ENCODE peak calls at places on chromosomes 7 and 10, in five cellular contexts. One of them, this sample, is unnamed.
A peak's percentile ranks its signal among the peaks of the same experiment; 100 is the strongest.

GRCh38 chr10:102776779-102777417 is 33.1 kb downstream of the WBP1L start:
- DNase-seq in AG04449: peak; percentile 93
- DNase-seq in GF-D8: no peak
- DNase-seq in NCI-H460: no peak
- DNase-seq in psoas muscle: peak; percentile 85
- DNase-seq in this sample: peak; percentile 84

GRCh38 chr10:89158446-89158845 is 48.7 kb downstream of the CH25H start:
- DNase-seq in AG04449: peak; percentile 94
- DNase-seq in GF-D8: no peak
- DNase-seq in NCI-H460: no peak
- DNase-seq in psoas muscle: no peak
- DNase-seq in this sample: no peak

GRCh38 chr7:47941136-47941844 is 7.0 kb downstream of the PKD1L1 start:
- DNase-seq in AG04449: peak; percentile 61
- DNase-seq in GF-D8: peak; percentile 19
- DNase-seq in NCI-H460: no peak
- DNase-seq in psoas muscle: peak; percentile 52
- DNase-seq in this sample: no peak

GRCh38 chr10:71795248-71795647 is 21.9 kb upstream of the VSIR start:
- DNase-seq in AG04449: no peak
- DNase-seq in GF-D8: no peak
- DNase-seq in NCI-H460: peak; percentile 22
- DNase-seq in psoas muscle: no peak
- DNase-seq in this sample: no peak

GRCh38 chr7:33757050-33757449 is 148.3 kb upstream of the BMPER start:
- DNase-seq in AG04449: no peak
- DNase-seq in GF-D8: no peak
- DNase-seq in NCI-H460: no peak
- DNase-seq in psoas muscle: peak; percentile 35
- DNase-seq in this sample: no peak

GRCh38 chr10:113569576-113569975 is 16.7 kb downstream of the HABP2 start:
- DNase-seq in AG04449: no peak
- DNase-seq in GF-D8: no peak
- DNase-seq in NCI-H460: no peak
- DNase-seq in psoas muscle: peak; percentile 62
- DNase-seq in this sample: peak; percentile 35

GRCh38 chr7:15709978-15710377 is 23.5 kb upstream of the MEOX2 start:
- DNase-seq in AG04449: no peak
- DNase-seq in GF-D8: no peak
- DNase-seq in NCI-H460: no peak
- DNase-seq in psoas muscle: no peak
- DNase-seq in this sample: no peak

GRCh38 chr10:19971343-19971742 is 155.1 kb downstream of the PLXDC2 start:
- DNase-seq in AG04449: no peak
- DNase-seq in GF-D8: no peak
- DNase-seq in NCI-H460: no peak
- DNase-seq in psoas muscle: no peak
- DNase-seq in this sample: no peak

GRCh38 chr7:155252958-155253501 is 44.6 kb upstream of the INSIG1 start:
- DNase-seq in AG04449: no peak
- DNase-seq in GF-D8: no peak
- DNase-seq in NCI-H460: no peak
- DNase-seq in psoas muscle: no peak
- DNase-seq in this sample: no peak

GRCh38 chr7:114856625-114857024 is 65.3 kb upstream of the MDFIC start:
- DNase-seq in AG04449: no peak
- DNase-seq in GF-D8: no peak
- DNase-seq in NCI-H460: no peak
- DNase-seq in psoas muscle: no peak
- DNase-seq in this sample: no peak

GRCh38 chr7:76310102-76310957 is 7.9 kb downstream of the HSPB1 start:
- DNase-seq in AG04449: no peak
- DNase-seq in GF-D8: no peak
- DNase-seq in NCI-H460: no peak
- DNase-seq in psoas muscle: no peak
- DNase-seq in this sample: no peak

GRCh38 chr10:47031953-47032465 is 120.8 kb downstream of the PTPN20 start:
- DNase-seq in AG04449: no peak
- DNase-seq in GF-D8: no peak
- DNase-seq in NCI-H460: no peak
- DNase-seq in psoas muscle: peak; percentile 57
- DNase-seq in this sample: no peak

GRCh38 chr10:99234067-99234738 is 1.4 kb downstream of the HPSE2 start:
- DNase-seq in AG04449: no peak
- DNase-seq in GF-D8: peak; percentile 60
- DNase-seq in NCI-H460: no peak
- DNase-seq in psoas muscle: peak; percentile 42
- DNase-seq in this sample: peak; percentile 42

GRCh38 chr10:35916791-35917190 is 274.7 kb upstream of the FZD8 start:
- DNase-seq in AG04449: no peak
- DNase-seq in GF-D8: no peak
- DNase-seq in NCI-H460: peak; percentile 42
- DNase-seq in psoas muscle: no peak
- DNase-seq in this sample: no peak

GRCh38 chr10:96856317-96856716 is 24.2 kb downstream of the LCOR start:
- DNase-seq in AG04449: no peak
- DNase-seq in GF-D8: no peak
- DNase-seq in NCI-H460: no peak
- DNase-seq in psoas muscle: no peak
- DNase-seq in this sample: no peak

GRCh38 chr7:24406053-24406561 is 122.1 kb downstream of the NPY start:
- DNase-seq in AG04449: no peak
- DNase-seq in GF-D8: no peak
- DNase-seq in NCI-H460: no peak
- DNase-seq in psoas muscle: no peak
- DNase-seq in this sample: no peak

GRCh38 chr7:95723583-95724180 is 48.7 kb upstream of the DYNC1I1 start:
- DNase-seq in AG04449: no peak
- DNase-seq in GF-D8: no peak
- DNase-seq in NCI-H460: peak; percentile 73
- DNase-seq in psoas muscle: no peak
- DNase-seq in this sample: no peak

GRCh38 chr7:108270385-108270784 is 140.2 kb upstream of the LAMB4 start:
- DNase-seq in AG04449: no peak
- DNase-seq in GF-D8: no peak
- DNase-seq in NCI-H460: no peak
- DNase-seq in psoas muscle: no peak
- DNase-seq in this sample: no peak

GRCh38 chr7:114416089-114416990 is 1.7 kb downstream of the FOXP2 start:
- DNase-seq in AG04449: no peak
- DNase-seq in GF-D8: no peak
- DNase-seq in NCI-H460: no peak
- DNase-seq in psoas muscle: no peak
- DNase-seq in this sample: no peak

GRCh38 chr10:36224431-36224985 is 582.4 kb upstream of the FZD8 start:
- DNase-seq in AG04449: no peak
- DNase-seq in GF-D8: no peak
- DNase-seq in NCI-H460: peak; percentile 5
- DNase-seq in psoas muscle: no peak
- DNase-seq in this sample: no peak